ENCODE peak calls at places on chromosomes 6 and 20, in seven cellular contexts. M, W, P, X, U, L and A are unnamed samples.
A peak's percentile ranks its signal among the peaks of the same experiment; 100 is the strongest.

GRCh38 chr20:38604873-38605303 is 3.3 kb downstream of the ARHGAP40 start:
- DNase-seq in U (no peak), M (peak; percentile 92), L (peak; percentile 27), X (peak; percentile 89), P (no peak), W (no peak), A (no peak)

GRCh38 chr20:50247196-50248094 is 56.8 kb downstream of the CEBPB start:
- DNase-seq in U (no peak), M (no peak), P (no peak), X (no peak), W (no peak), L (no peak), A (no peak)

GRCh38 chr20:48758206-48758820 is 69.5 kb downstream of the PREX1 start:
- DNase-seq in W (no peak), M (no peak), L (no peak), P (no peak), U (no peak), X (no peak), A (no peak)

GRCh38 chr20:17794400-17794799 is 94.6 kb downstream of the BANF2 start:
- DNase-seq in M (no peak), P (no peak), U (no peak), W (no peak), X (peak; percentile 21), L (peak; percentile 67), A (no peak)

GRCh38 chr6:124487778-124488431 is 474.3 kb upstream of the RNF217 start:
- DNase-seq in M (no peak), L (no peak), W (no peak), U (no peak), X (no peak), P (no peak), A (no peak)

GRCh38 chr6:137430954-137431353 is 63.2 kb downstream of the OLIG3 start:
- DNase-seq in M (no peak), P (no peak), W (no peak), X (no peak), L (no peak), U (no peak), A (no peak)

GRCh38 chr20:36249450-36249849 is 13.2 kb downstream of the AAR2 start:
- DNase-seq in X (no peak), U (no peak), M (no peak), P (no peak), L (no peak), W (no peak), A (no peak)

GRCh38 chr6:100730581-100730980 is 150.5 kb downstream of the ASCC3 start:
- DNase-seq in L (no peak), M (no peak), U (no peak), W (no peak), P (no peak), X (no peak), A (no peak)

GRCh38 chr6:47414517-47415167 is 62.9 kb upstream of the CD2AP start:
- DNase-seq in X (peak; percentile 42), L (no peak), U (no peak), W (no peak), M (no peak), P (no peak), A (peak; percentile 47)

GRCh38 chr20:35306931-35307517 is 14.8 kb upstream of the FAM83C start:
- DNase-seq in P (peak; percentile 63), X (no peak), U (no peak), M (peak; percentile 91), L (peak; percentile 63), W (peak; percentile 26), A (peak; percentile 53)

GRCh38 chr6:89270951-89271721 is 44.0 kb downstream of the GABRR2 start:
- DNase-seq in W (no peak), X (no peak), U (no peak), M (no peak), P (no peak), L (no peak), A (no peak)

GRCh38 chr6:113632220-113632864 is 224.8 kb upstream of the MARCKS start:
- DNase-seq in M (peak; percentile 41), L (peak; percentile 45), X (peak; percentile 86), P (no peak), W (no peak), U (no peak), A (no peak)

GRCh38 chr6:117022774-117023173 is 145.7 kb downstream of the RFX6 start:
- DNase-seq in U (no peak), L (no peak), M (no peak), W (no peak), P (no peak), X (no peak), A (no peak)

DNA sequence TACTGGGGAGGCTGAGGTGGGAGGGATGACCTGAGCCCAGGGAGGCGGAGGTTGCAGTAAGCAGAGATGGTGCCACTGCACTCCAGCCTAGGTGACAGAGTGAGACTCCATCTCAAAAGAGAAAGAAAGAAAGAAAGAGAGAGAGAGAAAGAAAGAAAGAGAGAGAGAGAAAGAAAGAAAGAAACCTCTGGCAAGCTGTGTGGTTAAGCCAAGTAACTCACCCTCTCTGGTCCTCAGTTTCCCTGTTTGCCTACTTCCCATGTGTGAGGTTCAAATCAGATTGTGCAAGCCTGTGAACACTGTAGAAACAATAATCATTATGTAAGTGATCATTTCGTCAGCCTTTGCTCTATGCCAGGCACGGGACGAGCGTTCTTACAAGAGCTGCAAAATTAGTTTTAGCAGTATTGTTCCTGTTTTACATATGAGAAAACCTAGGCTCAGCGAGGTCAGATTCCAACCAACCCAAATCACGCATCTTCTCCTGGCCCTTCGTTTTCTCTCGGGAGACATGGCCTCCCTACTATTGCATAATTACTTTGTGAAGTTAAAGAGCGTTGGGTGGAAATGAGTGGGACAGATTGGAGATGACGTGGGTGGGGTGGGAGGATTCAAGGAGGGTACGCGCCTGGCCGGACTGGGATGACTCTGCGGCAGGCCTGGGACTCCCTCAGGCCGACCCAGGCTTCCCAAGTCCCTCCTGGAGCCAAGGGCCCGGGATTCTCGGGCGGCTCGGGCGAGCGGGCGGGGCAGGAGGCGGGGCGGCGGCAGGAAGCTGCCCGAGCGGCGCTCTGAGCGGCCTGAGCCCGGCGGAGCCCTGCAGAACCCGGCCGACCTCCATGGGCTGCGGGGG is at the start of gene SNX21:
- DNase-seq in U (peak; percentile 67), W (peak; percentile 84), L (peak; percentile 77), P (peak; percentile 57), X (peak; percentile 49), M (peak; percentile 71), A (peak; percentile 59)
- TF ChIP-seq POLR2A in U (no peak), W (no peak), L (no peak), P (no peak), X (no peak), M (no peak), A (no peak)

GRCh38 chr6:73519943-73520687 is 717 bp downstream of the EEF1A1 start:
- DNase-seq in U (no peak), L (peak; percentile 73), M (no peak), P (peak; percentile 64), X (peak; percentile 47), W (peak; percentile 44), A (peak; percentile 93)
- TF ChIP-seq POLR2A in U (peak; percentile 87), L (peak; percentile 45), M (peak; percentile 13), P (no peak), X (peak; percentile 52), W (no peak), A (no peak)

GRCh38 chr6:148342146-148343027 is at the start of gene SASH1:
- DNase-seq in W (peak; percentile 52), M (peak; percentile 48), X (peak; percentile 61), L (peak; percentile 57), P (no peak), U (no peak), A (no peak)
- TF ChIP-seq POLR2A in W (peak; percentile 61), M (no peak), X (no peak), L (no peak), P (no peak), U (no peak), A (no peak)

GRCh38 chr20:58995461-58996225 is 11.4 kb downstream of the CTSZ start:
- DNase-seq in X (no peak), W (no peak), P (no peak), U (no peak), M (no peak), L (no peak), A (no peak)

GRCh38 chr20:58992911-58993310 is 11.9 kb downstream of the NELFCD start:
- DNase-seq in M (no peak), P (no peak), X (no peak), U (no peak), W (no peak), L (no peak), A (no peak)

GRCh38 chr20:58993332-58994248 is 12.5 kb downstream of the NELFCD start:
- DNase-seq in L (no peak), X (no peak), W (peak; percentile 11), U (no peak), M (no peak), P (no peak), A (no peak)

GRCh38 chr20:58996226-58996611 is 10.8 kb downstream of the CTSZ start:
- DNase-seq in W (no peak), P (no peak), L (no peak), M (no peak), X (no peak), U (no peak), A (no peak)

GRCh38 chr20:58994390-58995159 is 12.5 kb downstream of the CTSZ start:
- DNase-seq in W (peak; percentile 1), L (no peak), P (no peak), U (no peak), M (no peak), X (no peak), A (no peak)
- TF ChIP-seq POLR2A in W (no peak), L (no peak), P (peak; percentile 41), U (no peak), M (no peak), X (no peak), A (no peak)

DNA sequence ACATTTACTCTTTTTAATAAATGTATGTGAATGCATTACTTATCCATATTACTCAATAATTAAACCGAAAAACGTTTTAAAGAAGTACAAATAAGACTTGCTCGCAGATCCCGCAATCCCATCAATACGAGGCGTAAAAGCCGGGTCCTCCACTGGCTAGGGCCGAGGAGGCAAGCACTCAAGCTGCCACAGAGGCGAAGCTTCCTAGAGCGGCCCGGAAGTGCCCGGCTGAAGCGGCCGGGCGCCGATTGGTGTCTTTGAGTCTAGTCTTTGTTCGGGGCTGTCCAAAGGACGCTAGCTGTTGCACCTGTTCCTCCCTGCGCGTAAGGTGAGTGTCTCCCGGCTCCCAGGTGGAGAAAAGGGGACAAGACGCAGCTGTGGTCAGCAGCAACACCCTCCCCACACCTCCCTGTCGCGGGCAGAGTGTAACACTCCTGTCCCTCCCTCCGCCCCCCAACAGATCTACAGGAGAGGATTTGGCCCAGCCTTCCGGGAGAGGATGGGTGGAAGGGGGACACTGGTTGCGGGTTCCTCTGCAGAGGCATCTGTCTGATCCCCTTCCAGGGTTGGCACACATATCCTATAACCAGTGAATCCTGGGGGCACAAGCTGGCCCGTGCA is at the start of gene ZSCAN16:
- DNase-seq in P (no peak), U (peak; percentile 45), W (peak; percentile 44), L (peak; percentile 84), X (peak; percentile 77), M (peak; percentile 67), A (peak; percentile 89)
- TF ChIP-seq POLR2A in P (no peak), U (peak; percentile 89), W (no peak), L (no peak), X (no peak), M (peak; percentile 41), A (peak; percentile 91)